ENCODE peak calls at places on chromosomes 6 and 20, in four cellular contexts. One of them, this sample, is unnamed.

GRCh38 chr6:132919476-132919875 is 105.1 kb downstream of the RPS12 start:
- DNase-seq in body of pancreas: peak; percentile 35
- DNase-seq in upper lobe of left lung: peak; percentile 80
- DNase-seq in ovary: peak; percentile 57
- DNase-seq in this sample: no peak

GRCh38 chr6:63395388-63395787 is 75.6 kb upstream of the LGSN start:
- DNase-seq in body of pancreas: no peak
- DNase-seq in upper lobe of left lung: no peak
- DNase-seq in ovary: no peak
- DNase-seq in this sample: no peak

GRCh38 chr6:98203170-98203806 is 631.1 kb upstream of the POU3F2 start:
- DNase-seq in body of pancreas: no peak
- DNase-seq in upper lobe of left lung: no peak
- DNase-seq in ovary: no peak
- DNase-seq in this sample: no peak

GRCh38 chr20:2353231-2353630 is 27.5 kb upstream of the TGM6 start:
- DNase-seq in body of pancreas: no peak
- DNase-seq in upper lobe of left lung: no peak
- DNase-seq in ovary: no peak
- DNase-seq in this sample: no peak

GRCh38 chr6:34238507-34239239 is 2.0 kb downstream of the HMGA1 start:
- DNase-seq in body of pancreas: no peak
- DNase-seq in upper lobe of left lung: no peak
- DNase-seq in ovary: peak; percentile 21
- DNase-seq in this sample: no peak

GRCh38 chr20:51413753-51414323 is 128.7 kb downstream of the NFATC2 start:
- DNase-seq in body of pancreas: no peak
- DNase-seq in upper lobe of left lung: no peak
- DNase-seq in ovary: no peak
- DNase-seq in this sample: no peak

GRCh38 chr20:52049001-52049731 is 142.4 kb downstream of the ZFP64 start:
- DNase-seq in body of pancreas: no peak
- DNase-seq in upper lobe of left lung: no peak
- DNase-seq in ovary: no peak
- DNase-seq in this sample: no peak

GRCh38 chr20:56343861-56344381 is 14.9 kb upstream of the FAM210B start:
- DNase-seq in body of pancreas: peak; percentile 56
- DNase-seq in upper lobe of left lung: peak; percentile 40
- DNase-seq in ovary: peak; percentile 49
- DNase-seq in this sample: peak; percentile 81

GRCh38 chr20:4281258-4282055 is 266.1 kb upstream of the RNF24 start:
- DNase-seq in body of pancreas: no peak
- DNase-seq in upper lobe of left lung: no peak
- DNase-seq in ovary: no peak
- DNase-seq in this sample: no peak

GRCh38 chr6:114194362-114195343 is 148.2 kb downstream of the HS3ST5 start:
- DNase-seq in body of pancreas: no peak
- DNase-seq in upper lobe of left lung: peak; percentile 43
- DNase-seq in ovary: no peak
- DNase-seq in this sample: no peak

GRCh38 chr20:58666702-58667101 is 15.6 kb downstream of the STX16 start:
- DNase-seq in body of pancreas: no peak
- DNase-seq in upper lobe of left lung: no peak
- DNase-seq in ovary: no peak
- DNase-seq in this sample: no peak

GRCh38 chr6:133551436-133551835 is 310.3 kb downstream of the EYA4 start:
- DNase-seq in body of pancreas: no peak
- DNase-seq in upper lobe of left lung: no peak
- DNase-seq in ovary: no peak
- DNase-seq in this sample: no peak

GRCh38 chr20:50341050-50341449 is 150.4 kb downstream of the CEBPB start:
- DNase-seq in body of pancreas: no peak
- DNase-seq in upper lobe of left lung: no peak
- DNase-seq in ovary: no peak
- DNase-seq in this sample: no peak

GRCh38 chr6:53986721-53987526 is 124.3 kb upstream of the MLIP start:
- DNase-seq in body of pancreas: no peak
- DNase-seq in upper lobe of left lung: no peak
- DNase-seq in ovary: no peak
- DNase-seq in this sample: no peak

GRCh38 chr6:111646034-111646433 is 40.4 kb upstream of the TRAF3IP2 start:
- DNase-seq in body of pancreas: no peak
- DNase-seq in upper lobe of left lung: no peak
- DNase-seq in ovary: no peak
- DNase-seq in this sample: no peak

GRCh38 chr6:37435816-37436215 is 2.8 kb downstream of the CMTR1 start:
- DNase-seq in body of pancreas: no peak
- DNase-seq in upper lobe of left lung: no peak
- DNase-seq in ovary: no peak
- DNase-seq in this sample: no peak

GRCh38 chr20:52078289-52078688 is 113.3 kb downstream of the ZFP64 start:
- DNase-seq in body of pancreas: no peak
- DNase-seq in upper lobe of left lung: no peak
- DNase-seq in ovary: no peak
- DNase-seq in this sample: no peak

GRCh38 chr6:139927236-139927635 is 552.8 kb upstream of the CITED2 start:
- DNase-seq in body of pancreas: no peak
- DNase-seq in upper lobe of left lung: no peak
- DNase-seq in ovary: no peak
- DNase-seq in this sample: no peak

GRCh38 chr6:95923518-95923917 is 92.3 kb upstream of the FUT9 start:
- DNase-seq in body of pancreas: peak; percentile 17
- DNase-seq in upper lobe of left lung: no peak
- DNase-seq in ovary: no peak
- DNase-seq in this sample: no peak

GRCh38 chr6:22290045-22290444 is 6.8 kb downstream of the PRL start:
- DNase-seq in body of pancreas: no peak
- DNase-seq in upper lobe of left lung: no peak
- DNase-seq in ovary: no peak
- DNase-seq in this sample: no peak

GRCh38 chr6:140784573-140784972 is 1348.2 kb upstream of the GJE1 start:
- DNase-seq in body of pancreas: no peak
- DNase-seq in upper lobe of left lung: no peak
- DNase-seq in ovary: no peak
- DNase-seq in this sample: no peak

GRCh38 chr6:37654727-37655500 is 42.8 kb downstream of the MDGA1 start:
- DNase-seq in body of pancreas: no peak
- DNase-seq in upper lobe of left lung: no peak
- DNase-seq in ovary: no peak
- DNase-seq in this sample: no peak

GRCh38 chr6:45567879-45568278 is 190.1 kb upstream of the SUPT3H start:
- DNase-seq in body of pancreas: no peak
- DNase-seq in upper lobe of left lung: no peak
- DNase-seq in ovary: no peak
- DNase-seq in this sample: no peak

GRCh38 chr20:845967-846893 is 12.7 kb downstream of the FAM110A start:
- DNase-seq in body of pancreas: no peak
- DNase-seq in upper lobe of left lung: no peak
- DNase-seq in ovary: no peak
- DNase-seq in this sample: no peak

GRCh38 chr6:146901940-146902816 is 302.0 kb upstream of the STXBP5 start:
- DNase-seq in body of pancreas: no peak
- DNase-seq in upper lobe of left lung: no peak
- DNase-seq in ovary: no peak
- DNase-seq in this sample: no peak

GRCh38 chr6:139133733-139134360 is 1.0 kb upstream of the HECA start:
- DNase-seq in body of pancreas: no peak
- DNase-seq in upper lobe of left lung: no peak
- DNase-seq in ovary: no peak
- DNase-seq in this sample: no peak

GRCh38 chr6:130575971-130576370 is 210.2 kb downstream of the TMEM200A start:
- DNase-seq in body of pancreas: no peak
- DNase-seq in upper lobe of left lung: no peak
- DNase-seq in ovary: no peak
- DNase-seq in this sample: no peak

GRCh38 chr6:5078121-5078695 is 6.9 kb upstream of the PPP1R3G start:
- DNase-seq in body of pancreas: no peak
- DNase-seq in upper lobe of left lung: no peak
- DNase-seq in ovary: no peak
- DNase-seq in this sample: no peak

GRCh38 chr20:24821391-24821790 is 127.7 kb upstream of the CST7 start:
- DNase-seq in body of pancreas: no peak
- DNase-seq in upper lobe of left lung: no peak
- DNase-seq in ovary: no peak
- DNase-seq in this sample: no peak

GRCh38 chr6:69835414-69836179 is 30.8 kb upstream of the COL19A1 start:
- DNase-seq in body of pancreas: peak; percentile 22
- DNase-seq in upper lobe of left lung: no peak
- DNase-seq in ovary: no peak
- DNase-seq in this sample: no peak

GRCh38 chr6:137799950-137800568 is 67.0 kb upstream of the TNFAIP3 start:
- DNase-seq in body of pancreas: peak; percentile 38
- DNase-seq in upper lobe of left lung: peak; percentile 54
- DNase-seq in ovary: no peak
- DNase-seq in this sample: no peak
- TF ChIP-seq CTCF in body of pancreas: peak; percentile 38
- TF ChIP-seq CTCF in upper lobe of left lung: peak; percentile 72
- TF ChIP-seq CTCF in ovary: peak; percentile 29
- TF ChIP-seq CTCF in this sample: peak; percentile 63

DNA sequence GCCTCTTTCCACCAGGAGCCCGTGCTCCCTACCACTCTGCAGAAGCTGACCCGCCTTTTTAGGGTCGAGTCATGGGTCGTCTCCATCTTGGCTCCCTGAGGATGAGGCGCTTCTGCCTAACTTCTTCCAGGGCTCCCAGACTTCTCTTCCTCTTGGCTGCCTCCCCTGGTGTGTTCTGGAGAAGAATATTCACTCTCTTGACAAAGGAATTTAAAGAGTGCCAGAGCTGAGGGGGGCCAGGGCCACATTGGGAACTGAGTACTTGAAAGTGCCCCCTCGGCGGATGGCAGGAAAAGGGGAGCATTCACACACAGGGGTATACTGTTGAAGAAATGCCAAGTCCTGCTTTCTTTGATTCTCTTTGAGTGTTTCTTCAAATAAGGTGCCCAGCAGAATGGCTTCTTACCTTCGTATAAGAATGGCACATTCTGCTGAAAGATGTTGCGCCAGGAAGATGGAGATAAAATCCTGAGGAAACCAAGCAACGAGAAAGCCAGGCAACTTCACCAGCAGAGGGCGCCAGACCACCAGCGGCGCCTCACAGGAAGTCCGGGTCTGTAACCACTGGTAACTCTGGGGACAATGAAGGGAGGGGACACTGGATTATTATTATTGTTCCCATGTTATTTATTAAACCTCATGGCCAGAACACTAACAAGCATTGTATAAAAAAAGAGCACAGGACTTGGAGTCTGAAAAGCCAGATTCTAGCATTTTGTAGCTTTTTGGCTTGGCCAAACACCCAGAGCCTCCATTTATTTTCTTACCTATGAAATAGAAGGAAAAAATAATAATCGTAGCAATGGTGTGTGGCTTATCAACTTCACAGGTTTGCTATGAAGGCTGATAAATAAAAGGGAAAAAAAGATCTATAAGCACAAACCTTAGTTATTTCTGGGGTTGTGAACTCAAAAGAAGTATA is 176.7 kb downstream of the HACE1 start:
- DNase-seq in body of pancreas: peak; percentile 53
- DNase-seq in upper lobe of left lung: peak; percentile 60
- DNase-seq in ovary: no peak
- DNase-seq in this sample: no peak
- TF ChIP-seq CTCF in body of pancreas: peak; percentile 56
- TF ChIP-seq CTCF in upper lobe of left lung: peak; percentile 62
- TF ChIP-seq CTCF in ovary: no peak
- TF ChIP-seq CTCF in this sample: peak; percentile 89

DNA sequence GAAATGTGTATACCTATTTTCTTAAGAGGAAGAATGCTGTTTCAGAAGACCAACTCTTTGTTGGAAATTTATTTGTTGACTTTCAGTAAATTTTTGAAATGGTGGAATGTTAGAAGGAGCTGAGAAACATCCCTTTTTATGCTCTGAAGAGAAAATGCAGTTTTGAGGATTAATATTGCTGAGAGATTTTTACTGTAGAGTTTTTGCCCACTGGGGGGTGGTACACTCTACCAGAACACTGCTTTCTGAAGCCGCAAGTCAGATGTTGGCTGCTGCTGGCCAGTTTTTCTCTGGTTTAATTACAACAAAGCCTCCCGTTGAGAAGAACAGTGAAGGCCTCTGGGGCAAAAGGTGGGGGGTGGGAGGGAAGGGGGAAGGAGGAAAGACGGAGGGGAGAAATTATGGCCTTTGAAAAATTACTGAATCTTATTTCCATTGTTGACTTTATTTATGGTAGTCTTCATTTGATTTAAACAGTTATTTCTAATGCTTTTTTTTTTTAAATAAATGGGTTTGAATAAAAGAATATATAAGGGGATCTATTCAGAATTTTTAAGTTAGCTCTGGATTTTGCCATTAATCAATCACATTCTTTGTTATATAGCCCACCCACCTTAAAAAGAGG is 3.0 kb downstream of the FLRT3 start:
- DNase-seq in body of pancreas: peak; percentile 37
- DNase-seq in upper lobe of left lung: peak; percentile 60
- DNase-seq in ovary: peak; percentile 50
- DNase-seq in this sample: no peak
- TF ChIP-seq CTCF in body of pancreas: peak; percentile 43
- TF ChIP-seq CTCF in upper lobe of left lung: peak; percentile 38
- TF ChIP-seq CTCF in ovary: peak; percentile 52
- TF ChIP-seq CTCF in this sample: peak; percentile 81

GRCh38 chr20:40703981-40704530 is 15.0 kb upstream of the MAFB start:
- DNase-seq in body of pancreas: no peak
- DNase-seq in upper lobe of left lung: no peak
- DNase-seq in ovary: no peak
- DNase-seq in this sample: no peak
- TF ChIP-seq CTCF in body of pancreas: no peak
- TF ChIP-seq CTCF in upper lobe of left lung: no peak
- TF ChIP-seq CTCF in ovary: no peak
- TF ChIP-seq CTCF in this sample: no peak

GRCh38 chr6:90495216-90495817 is 91.6 kb downstream of the MAP3K7 start:
- DNase-seq in body of pancreas: no peak
- DNase-seq in upper lobe of left lung: no peak
- DNase-seq in ovary: no peak
- DNase-seq in this sample: no peak

GRCh38 chr6:90496617-90497016 is 90.3 kb downstream of the MAP3K7 start:
- DNase-seq in body of pancreas: no peak
- DNase-seq in upper lobe of left lung: no peak
- DNase-seq in ovary: no peak
- DNase-seq in this sample: no peak

GRCh38 chr6:90500458-90500857 is 86.4 kb downstream of the MAP3K7 start:
- DNase-seq in body of pancreas: no peak
- DNase-seq in upper lobe of left lung: no peak
- DNase-seq in ovary: no peak
- DNase-seq in this sample: no peak

GRCh38 chr6:90496191-90496590 is 90.7 kb downstream of the MAP3K7 start:
- DNase-seq in body of pancreas: no peak
- DNase-seq in upper lobe of left lung: no peak
- DNase-seq in ovary: no peak
- DNase-seq in this sample: no peak

DNA sequence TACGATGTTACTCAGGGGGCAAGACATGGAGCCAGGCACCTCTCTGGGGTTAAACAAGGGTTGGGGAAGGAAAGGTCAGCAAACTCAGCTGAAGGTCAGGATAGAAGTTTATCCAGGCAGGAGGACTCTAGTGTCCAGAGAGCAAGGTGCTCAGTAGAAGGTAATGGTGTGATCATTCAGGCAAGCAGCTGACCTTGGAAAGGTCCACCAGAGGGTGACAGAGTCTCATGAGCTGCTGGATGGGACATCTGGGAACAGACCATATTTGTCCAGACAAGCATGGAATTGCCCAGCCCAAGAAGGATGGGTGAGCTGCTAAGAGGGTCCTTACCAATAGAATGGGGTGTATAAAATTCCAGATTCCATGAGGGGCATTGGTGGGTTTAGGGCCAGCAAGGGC is 89.5 kb downstream of the MAP3K7 start:
- DNase-seq in body of pancreas: no peak
- DNase-seq in upper lobe of left lung: no peak
- DNase-seq in ovary: no peak
- DNase-seq in this sample: no peak
- TF ChIP-seq CTCF in body of pancreas: no peak
- TF ChIP-seq CTCF in upper lobe of left lung: no peak
- TF ChIP-seq CTCF in ovary: no peak
- TF ChIP-seq CTCF in this sample: no peak